ENCODE peak calls at places on chromosome 18, in nine cellular contexts. One of them, this sample, is unnamed.

GRCh38 chr18:36360256-36360909 is 62.9 kb downstream of the FHOD3 start:
- DNase-seq in substantia nigra: no peak
- DNase-seq in H9: no peak
- DNase-seq in Calu3: no peak
- DNase-seq in HTR-8/SVneo: no peak
- DNase-seq in activated CD8-positive, alpha-beta memory T cell treated with anti-CD3 and anti-CD28 coated beads for 4 hours: no peak
- DNase-seq in activated naive CD8-positive, alpha-beta T cell treated with anti-CD3 and anti-CD28 coated beads, Interleukin-2, amount 50 U/mL, for 24 hours: no peak
- DNase-seq in CD8-positive, alpha-beta T cell: no peak
- DNase-seq in stimulated activated CD4-positive, alpha-beta T cell treated with anti-CD3 and anti-CD28 coated beads, Interleukin-1b, Interleukin-23, amount 100 ng/mL, for 1 hour: no peak
- DNase-seq in this sample: no peak

GRCh38 chr18:62998443-62998842 is 283.1 kb downstream of the PHLPP1 start:
- DNase-seq in substantia nigra: no peak
- DNase-seq in H9: no peak
- DNase-seq in Calu3: no peak
- DNase-seq in HTR-8/SVneo: no peak
- DNase-seq in activated CD8-positive, alpha-beta memory T cell treated with anti-CD3 and anti-CD28 coated beads for 4 hours: no peak
- DNase-seq in activated naive CD8-positive, alpha-beta T cell treated with anti-CD3 and anti-CD28 coated beads, Interleukin-2, amount 50 U/mL, for 24 hours: no peak
- DNase-seq in CD8-positive, alpha-beta T cell: no peak
- DNase-seq in stimulated activated CD4-positive, alpha-beta T cell treated with anti-CD3 and anti-CD28 coated beads, Interleukin-1b, Interleukin-23, amount 100 ng/mL, for 1 hour: no peak
- DNase-seq in this sample: no peak

GRCh38 chr18:41905786-41906527 is 49.1 kb upstream of the PIK3C3 start:
- DNase-seq in substantia nigra: no peak
- DNase-seq in H9: no peak
- DNase-seq in Calu3: no peak
- DNase-seq in HTR-8/SVneo: no peak
- DNase-seq in activated CD8-positive, alpha-beta memory T cell treated with anti-CD3 and anti-CD28 coated beads for 4 hours: no peak
- DNase-seq in activated naive CD8-positive, alpha-beta T cell treated with anti-CD3 and anti-CD28 coated beads, Interleukin-2, amount 50 U/mL, for 24 hours: no peak
- DNase-seq in CD8-positive, alpha-beta T cell: no peak
- DNase-seq in stimulated activated CD4-positive, alpha-beta T cell treated with anti-CD3 and anti-CD28 coated beads, Interleukin-1b, Interleukin-23, amount 100 ng/mL, for 1 hour: no peak
- DNase-seq in this sample: no peak

GRCh38 chr18:13379930-13380665 is 161.5 kb downstream of the LDLRAD4 start:
- DNase-seq in substantia nigra: peak
- DNase-seq in H9: no peak
- DNase-seq in Calu3: no peak
- DNase-seq in HTR-8/SVneo: no peak
- DNase-seq in activated CD8-positive, alpha-beta memory T cell treated with anti-CD3 and anti-CD28 coated beads for 4 hours: no peak
- DNase-seq in activated naive CD8-positive, alpha-beta T cell treated with anti-CD3 and anti-CD28 coated beads, Interleukin-2, amount 50 U/mL, for 24 hours: no peak
- DNase-seq in CD8-positive, alpha-beta T cell: peak
- DNase-seq in stimulated activated CD4-positive, alpha-beta T cell treated with anti-CD3 and anti-CD28 coated beads, Interleukin-1b, Interleukin-23, amount 100 ng/mL, for 1 hour: no peak
- DNase-seq in this sample: no peak

GRCh38 chr18:46660955-46661749 is 4.1 kb upstream of the LOXHD1 start:
- DNase-seq in substantia nigra: peak
- DNase-seq in H9: peak
- DNase-seq in Calu3: peak
- DNase-seq in HTR-8/SVneo: no peak
- DNase-seq in activated CD8-positive, alpha-beta memory T cell treated with anti-CD3 and anti-CD28 coated beads for 4 hours: no peak
- DNase-seq in activated naive CD8-positive, alpha-beta T cell treated with anti-CD3 and anti-CD28 coated beads, Interleukin-2, amount 50 U/mL, for 24 hours: no peak
- DNase-seq in CD8-positive, alpha-beta T cell: no peak
- DNase-seq in stimulated activated CD4-positive, alpha-beta T cell treated with anti-CD3 and anti-CD28 coated beads, Interleukin-1b, Interleukin-23, amount 100 ng/mL, for 1 hour: no peak
- DNase-seq in this sample: no peak

GRCh38 chr18:12911025-12911927 is 27.2 kb upstream of the PTPN2 start:
- DNase-seq in substantia nigra: no peak
- DNase-seq in H9: peak
- DNase-seq in Calu3: no peak
- DNase-seq in HTR-8/SVneo: no peak
- DNase-seq in activated CD8-positive, alpha-beta memory T cell treated with anti-CD3 and anti-CD28 coated beads for 4 hours: peak
- DNase-seq in activated naive CD8-positive, alpha-beta T cell treated with anti-CD3 and anti-CD28 coated beads, Interleukin-2, amount 50 U/mL, for 24 hours: peak
- DNase-seq in CD8-positive, alpha-beta T cell: peak
- DNase-seq in stimulated activated CD4-positive, alpha-beta T cell treated with anti-CD3 and anti-CD28 coated beads, Interleukin-1b, Interleukin-23, amount 100 ng/mL, for 1 hour: peak
- DNase-seq in this sample: no peak

GRCh38 chr18:48621240-48621639 is 82.4 kb downstream of the CTIF start:
- DNase-seq in substantia nigra: no peak
- DNase-seq in H9: no peak
- DNase-seq in Calu3: no peak
- DNase-seq in HTR-8/SVneo: peak
- DNase-seq in activated CD8-positive, alpha-beta memory T cell treated with anti-CD3 and anti-CD28 coated beads for 4 hours: no peak
- DNase-seq in activated naive CD8-positive, alpha-beta T cell treated with anti-CD3 and anti-CD28 coated beads, Interleukin-2, amount 50 U/mL, for 24 hours: no peak
- DNase-seq in CD8-positive, alpha-beta T cell: no peak
- DNase-seq in stimulated activated CD4-positive, alpha-beta T cell treated with anti-CD3 and anti-CD28 coated beads, Interleukin-1b, Interleukin-23, amount 100 ng/mL, for 1 hour: no peak
- DNase-seq in this sample: no peak

GRCh38 chr18:80227472-80227871 is 19.8 kb downstream of the PARD6G start:
- DNase-seq in substantia nigra: no peak
- DNase-seq in H9: no peak
- DNase-seq in Calu3: no peak
- DNase-seq in HTR-8/SVneo: no peak
- DNase-seq in activated CD8-positive, alpha-beta memory T cell treated with anti-CD3 and anti-CD28 coated beads for 4 hours: no peak
- DNase-seq in activated naive CD8-positive, alpha-beta T cell treated with anti-CD3 and anti-CD28 coated beads, Interleukin-2, amount 50 U/mL, for 24 hours: no peak
- DNase-seq in CD8-positive, alpha-beta T cell: no peak
- DNase-seq in stimulated activated CD4-positive, alpha-beta T cell treated with anti-CD3 and anti-CD28 coated beads, Interleukin-1b, Interleukin-23, amount 100 ng/mL, for 1 hour: no peak
- DNase-seq in this sample: no peak

GRCh38 chr18:14908541-14908940 is 160.6 kb downstream of the ANKRD30B start:
- DNase-seq in substantia nigra: no peak
- DNase-seq in H9: no peak
- DNase-seq in Calu3: no peak
- DNase-seq in HTR-8/SVneo: no peak
- DNase-seq in activated CD8-positive, alpha-beta memory T cell treated with anti-CD3 and anti-CD28 coated beads for 4 hours: no peak
- DNase-seq in activated naive CD8-positive, alpha-beta T cell treated with anti-CD3 and anti-CD28 coated beads, Interleukin-2, amount 50 U/mL, for 24 hours: no peak
- DNase-seq in CD8-positive, alpha-beta T cell: no peak
- DNase-seq in stimulated activated CD4-positive, alpha-beta T cell treated with anti-CD3 and anti-CD28 coated beads, Interleukin-1b, Interleukin-23, amount 100 ng/mL, for 1 hour: no peak
- DNase-seq in this sample: no peak

GRCh38 chr18:34128436-34128835 is 96.3 kb downstream of the NOL4 start:
- DNase-seq in substantia nigra: no peak
- DNase-seq in H9: no peak
- DNase-seq in Calu3: no peak
- DNase-seq in HTR-8/SVneo: no peak
- DNase-seq in activated CD8-positive, alpha-beta memory T cell treated with anti-CD3 and anti-CD28 coated beads for 4 hours: no peak
- DNase-seq in activated naive CD8-positive, alpha-beta T cell treated with anti-CD3 and anti-CD28 coated beads, Interleukin-2, amount 50 U/mL, for 24 hours: no peak
- DNase-seq in CD8-positive, alpha-beta T cell: no peak
- DNase-seq in stimulated activated CD4-positive, alpha-beta T cell treated with anti-CD3 and anti-CD28 coated beads, Interleukin-1b, Interleukin-23, amount 100 ng/mL, for 1 hour: no peak
- DNase-seq in this sample: no peak